ENCODE peak calls at places on chromosomes 6 and 20, in four cellular contexts. One of them, this sample, is unnamed.

GRCh38 chr20:63394069-63394468 is 32.9 kb upstream of the CHRNA4 start:
- DNase-seq in prostate gland: no peak
- DNase-seq in GM23338: peak
- DNase-seq in HL-60: no peak
- DNase-seq in this sample: no peak

GRCh38 chr6:138278326-138278725 is 60.0 kb upstream of the PBOV1 start:
- DNase-seq in prostate gland: peak
- DNase-seq in GM23338: peak
- DNase-seq in HL-60: no peak
- DNase-seq in this sample: no peak

GRCh38 chr6:90285611-90286381 is 10.8 kb downstream of the BACH2 start:
- DNase-seq in prostate gland: peak
- DNase-seq in GM23338: peak
- DNase-seq in HL-60: peak
- DNase-seq in this sample: no peak

GRCh38 chr20:32448306-32449056 is 90.3 kb downstream of the ASXL1 start:
- DNase-seq in prostate gland: no peak
- DNase-seq in GM23338: no peak
- DNase-seq in HL-60: no peak
- DNase-seq in this sample: no peak

GRCh38 chr6:11926594-11927407 is 85.3 kb upstream of the HIVEP1 start:
- DNase-seq in prostate gland: no peak
- DNase-seq in GM23338: no peak
- DNase-seq in HL-60: no peak
- DNase-seq in this sample: no peak

GRCh38 chr6:44297063-44298038 is 15.8 kb downstream of the AARS2 start:
- DNase-seq in prostate gland: no peak
- DNase-seq in GM23338: peak
- DNase-seq in HL-60: peak
- DNase-seq in this sample: no peak

GRCh38 chr20:35181731-35182130 is 9.9 kb downstream of the PROCR start:
- DNase-seq in prostate gland: no peak
- DNase-seq in GM23338: no peak
- DNase-seq in HL-60: no peak
- DNase-seq in this sample: no peak

GRCh38 chr6:151765444-151765886 is 42.0 kb upstream of the ESR1 start:
- DNase-seq in prostate gland: peak
- DNase-seq in GM23338: peak
- DNase-seq in HL-60: peak
- DNase-seq in this sample: no peak

GRCh38 chr6:47653706-47654105 is 44.7 kb upstream of the ADGRF4 start:
- DNase-seq in prostate gland: no peak
- DNase-seq in GM23338: no peak
- DNase-seq in HL-60: no peak
- DNase-seq in this sample: no peak

GRCh38 chr20:37886851-37887297 is 16.1 kb upstream of the VSTM2L start:
- DNase-seq in prostate gland: no peak
- DNase-seq in GM23338: no peak
- DNase-seq in HL-60: peak
- DNase-seq in this sample: no peak

GRCh38 chr6:40958740-40959139 is 80.3 kb downstream of the UNC5CL start:
- DNase-seq in prostate gland: no peak
- DNase-seq in GM23338: no peak
- DNase-seq in HL-60: no peak
- DNase-seq in this sample: no peak

GRCh38 chr20:50001784-50002311 is 19.1 kb downstream of the SNAI1 start:
- DNase-seq in prostate gland: no peak
- DNase-seq in GM23338: no peak
- DNase-seq in HL-60: no peak
- DNase-seq in this sample: no peak

GRCh38 chr20:35515949-35516645 is 13.4 kb downstream of the C20orf173 start:
- DNase-seq in prostate gland: no peak
- DNase-seq in GM23338: no peak
- DNase-seq in HL-60: no peak
- DNase-seq in this sample: no peak

GRCh38 chr6:84762220-84762940 is 2.0 kb downstream of the TBX18 start:
- DNase-seq in prostate gland: no peak
- DNase-seq in GM23338: peak
- DNase-seq in HL-60: no peak
- DNase-seq in this sample: no peak

GRCh38 chr6:39225946-39226437 is 3.3 kb downstream of the KCNK5 start:
- DNase-seq in prostate gland: no peak
- DNase-seq in GM23338: no peak
- DNase-seq in HL-60: peak
- DNase-seq in this sample: no peak

GRCh38 chr6:64049736-64050135 is 414.1 kb downstream of the PHF3 start:
- DNase-seq in prostate gland: no peak
- DNase-seq in GM23338: no peak
- DNase-seq in HL-60: no peak
- DNase-seq in this sample: no peak

GRCh38 chr6:134750669-134751068 is 199.2 kb downstream of the ALDH8A1 start:
- DNase-seq in prostate gland: no peak
- DNase-seq in GM23338: no peak
- DNase-seq in HL-60: no peak
- DNase-seq in this sample: no peak

GRCh38 chr6:78530208-78530607 is 337.1 kb upstream of the IRAK1BP1 start:
- DNase-seq in prostate gland: no peak
- DNase-seq in GM23338: peak
- DNase-seq in HL-60: no peak
- DNase-seq in this sample: no peak

GRCh38 chr6:163831736-163832135 is 417.2 kb downstream of the QKI start:
- DNase-seq in prostate gland: no peak
- DNase-seq in GM23338: no peak
- DNase-seq in HL-60: no peak
- DNase-seq in this sample: no peak

GRCh38 chr6:125002090-125002741 is 40.0 kb downstream of the RNF217 start:
- DNase-seq in prostate gland: no peak
- DNase-seq in GM23338: peak
- DNase-seq in HL-60: no peak
- DNase-seq in this sample: no peak

GRCh38 chr6:34816635-34817301 is 24.9 kb downstream of the BLTP3A start:
- DNase-seq in prostate gland: no peak
- DNase-seq in GM23338: no peak
- DNase-seq in HL-60: peak
- DNase-seq in this sample: no peak

GRCh38 chr20:21515300-21516179 is 1.7 kb upstream of the NKX2-2 start:
- DNase-seq in prostate gland: no peak
- DNase-seq in GM23338: peak
- DNase-seq in HL-60: no peak
- DNase-seq in this sample: no peak

GRCh38 chr20:40681684-40682083 is 7.4 kb downstream of the MAFB start:
- DNase-seq in prostate gland: no peak
- DNase-seq in GM23338: peak
- DNase-seq in HL-60: no peak
- DNase-seq in this sample: no peak

GRCh38 chr6:63742060-63742459 is 106.5 kb downstream of the PHF3 start:
- DNase-seq in prostate gland: no peak
- DNase-seq in GM23338: no peak
- DNase-seq in HL-60: no peak
- DNase-seq in this sample: no peak

GRCh38 chr6:150684715-150685459 is 85.2 kb downstream of the PLEKHG1 start:
- DNase-seq in prostate gland: no peak
- DNase-seq in GM23338: no peak
- DNase-seq in HL-60: no peak
- DNase-seq in this sample: no peak

GRCh38 chr20:62782893-62783278 is 13.4 kb upstream of the MRGBP start:
- DNase-seq in prostate gland: no peak
- DNase-seq in GM23338: no peak
- DNase-seq in HL-60: no peak
- DNase-seq in this sample: no peak

GRCh38 chr6:11296449-11297375 is 64.2 kb upstream of the NEDD9 start:
- DNase-seq in prostate gland: no peak
- DNase-seq in GM23338: no peak
- DNase-seq in HL-60: no peak
- DNase-seq in this sample: no peak

GRCh38 chr6:24911983-24912382 is 23.8 kb downstream of the RIPOR2 start:
- DNase-seq in prostate gland: no peak
- DNase-seq in GM23338: no peak
- DNase-seq in HL-60: no peak
- DNase-seq in this sample: no peak

GRCh38 chr20:53195882-53196610 is 223.9 kb downstream of the TSHZ2 start:
- DNase-seq in prostate gland: no peak
- DNase-seq in GM23338: no peak
- DNase-seq in HL-60: no peak
- DNase-seq in this sample: no peak

GRCh38 chr6:52512199-52512598 is 64.7 kb downstream of the TRAM2 start:
- DNase-seq in prostate gland: no peak
- DNase-seq in GM23338: no peak
- DNase-seq in HL-60: no peak
- DNase-seq in this sample: no peak

GRCh38 chr6:163897030-163897429 is 482.5 kb downstream of the QKI start:
- DNase-seq in prostate gland: no peak
- DNase-seq in GM23338: no peak
- DNase-seq in HL-60: no peak
- DNase-seq in this sample: no peak

GRCh38 chr6:131063764-131064272 is 773 bp upstream of the EPB41L2 start:
- DNase-seq in prostate gland: no peak
- DNase-seq in GM23338: no peak
- DNase-seq in HL-60: no peak
- DNase-seq in this sample: no peak

GRCh38 chr20:57907131-57908083 is 197.6 kb upstream of the PMEPA1 start:
- DNase-seq in prostate gland: no peak
- DNase-seq in GM23338: no peak
- DNase-seq in HL-60: no peak
- DNase-seq in this sample: no peak

GRCh38 chr6:170139531-170139930 is 151.3 kb downstream of the DLL1 start:
- DNase-seq in prostate gland: no peak
- DNase-seq in GM23338: no peak
- DNase-seq in HL-60: no peak
- DNase-seq in this sample: no peak

GRCh38 chr20:61770203-61770602 is 295.5 kb downstream of the TAF4 start:
- DNase-seq in prostate gland: no peak
- DNase-seq in GM23338: no peak
- DNase-seq in HL-60: no peak
- DNase-seq in this sample: no peak

GRCh38 chr6:154719433-154719832 is 13.8 kb upstream of the SCAF8 start:
- DNase-seq in prostate gland: no peak
- DNase-seq in GM23338: no peak
- DNase-seq in HL-60: no peak
- DNase-seq in this sample: no peak

GRCh38 chr6:107009499-107009898 is 18.5 kb upstream of the MTRES1 start:
- DNase-seq in prostate gland: no peak
- DNase-seq in GM23338: no peak
- DNase-seq in HL-60: no peak
- DNase-seq in this sample: no peak

GRCh38 chr20:23166563-23166962 is 80.4 kb upstream of the CD93 start:
- DNase-seq in prostate gland: no peak
- DNase-seq in GM23338: no peak
- DNase-seq in HL-60: no peak
- DNase-seq in this sample: no peak

GRCh38 chr6:20953019-20953418 is 418.8 kb downstream of the CDKAL1 start:
- DNase-seq in prostate gland: no peak
- DNase-seq in GM23338: peak
- DNase-seq in HL-60: no peak
- DNase-seq in this sample: no peak

GRCh38 chr6:112231609-112232060 is 22.7 kb downstream of the LAMA4 start:
- DNase-seq in prostate gland: no peak
- DNase-seq in GM23338: no peak
- DNase-seq in HL-60: no peak
- DNase-seq in this sample: no peak
- TF ChIP-seq POLR2AphosphoS5 in prostate gland: no peak
- TF ChIP-seq POLR2AphosphoS5 in GM23338: no peak
- TF ChIP-seq POLR2AphosphoS5 in HL-60: no peak
- TF ChIP-seq POLR2AphosphoS5 in this sample: no peak

DNA sequence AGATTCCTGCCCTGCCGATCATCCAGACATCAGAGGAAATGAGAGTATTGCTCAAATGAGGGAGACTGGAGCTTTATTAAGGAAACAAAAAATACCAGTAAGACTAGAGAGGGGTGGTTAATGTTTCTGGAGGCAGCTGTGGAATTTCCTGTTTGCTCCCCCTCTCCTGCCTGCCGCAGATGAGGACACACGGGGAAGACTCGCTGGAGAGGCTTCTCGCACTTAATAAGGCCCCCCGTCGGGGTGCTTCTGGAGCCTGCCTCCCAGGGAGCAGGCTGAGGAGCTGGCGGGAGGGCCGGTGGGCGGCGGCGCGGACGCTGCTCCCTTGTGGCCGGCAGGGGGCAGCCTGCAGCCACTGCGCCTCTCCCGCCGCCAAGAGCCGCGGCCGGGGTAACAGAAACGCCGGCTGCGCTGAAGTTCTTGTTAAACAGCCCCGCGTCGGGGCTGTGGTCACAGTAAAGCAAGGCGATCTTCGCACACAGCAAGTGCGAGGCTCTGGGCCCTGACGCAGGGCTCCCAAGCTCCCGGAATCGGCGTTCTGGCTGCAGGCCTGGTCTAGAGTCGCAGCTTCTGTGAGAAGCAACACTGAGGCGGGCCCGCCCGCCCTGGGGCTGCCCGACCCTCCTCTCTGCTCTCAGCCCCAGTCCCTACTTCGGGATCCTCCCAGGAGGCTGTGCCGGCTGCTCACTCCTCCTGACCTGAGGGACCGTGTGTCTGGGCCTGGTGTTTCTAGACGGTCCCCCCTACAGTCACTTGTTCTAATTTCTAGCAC is 17.4 kb downstream of the LEMD2 start:
- DNase-seq in prostate gland: peak
- DNase-seq in GM23338: peak
- DNase-seq in HL-60: peak
- DNase-seq in this sample: peak
- TF ChIP-seq POLR2AphosphoS5 in prostate gland: peak
- TF ChIP-seq POLR2AphosphoS5 in GM23338: no peak
- TF ChIP-seq POLR2AphosphoS5 in HL-60: peak
- TF ChIP-seq POLR2AphosphoS5 in this sample: no peak

DNA sequence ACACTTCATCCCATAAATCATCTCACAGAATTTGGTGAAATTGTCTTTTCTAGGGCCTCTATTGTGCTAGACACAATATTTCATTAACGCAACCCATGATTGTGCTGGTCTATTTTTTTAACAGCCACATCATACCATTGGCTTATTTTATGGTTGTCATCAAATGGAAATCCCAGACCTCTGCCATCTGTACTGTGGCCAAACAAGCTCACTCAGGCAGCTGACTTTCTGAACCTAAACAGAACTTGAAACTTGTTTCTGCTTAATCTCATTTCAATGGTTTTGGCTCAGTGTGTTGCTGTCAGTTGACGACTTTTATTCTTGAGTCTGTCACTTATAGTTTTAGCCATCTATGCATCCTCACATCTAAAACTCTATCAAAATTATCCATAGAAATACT is 111.8 kb downstream of the HAO1 start:
- DNase-seq in prostate gland: no peak
- DNase-seq in GM23338: no peak
- DNase-seq in HL-60: no peak
- DNase-seq in this sample: no peak
- TF ChIP-seq POLR2AphosphoS5 in prostate gland: no peak
- TF ChIP-seq POLR2AphosphoS5 in GM23338: no peak
- TF ChIP-seq POLR2AphosphoS5 in HL-60: no peak
- TF ChIP-seq POLR2AphosphoS5 in this sample: no peak

DNA sequence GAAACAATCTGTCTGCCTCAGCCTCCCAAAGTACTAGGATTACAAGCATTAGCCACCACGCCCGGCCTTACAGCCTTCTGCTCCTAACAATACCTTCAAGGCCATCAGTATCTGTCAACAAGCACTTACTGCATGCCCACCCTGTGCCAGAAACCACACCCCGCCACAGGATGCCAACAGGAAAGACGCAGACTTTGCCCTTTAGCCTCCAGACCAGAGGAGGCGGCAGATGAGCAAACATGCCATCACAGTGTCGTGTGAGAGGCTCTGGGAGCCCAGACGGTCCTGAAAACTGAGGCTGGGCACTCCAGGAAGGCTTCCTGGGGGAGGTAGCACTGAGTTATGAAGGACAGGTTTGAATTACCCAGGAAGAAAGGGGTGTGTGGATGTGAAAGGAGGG is 34.7 kb upstream of the TGM3 start:
- DNase-seq in prostate gland: no peak
- DNase-seq in GM23338: no peak
- DNase-seq in HL-60: no peak
- DNase-seq in this sample: no peak
- TF ChIP-seq POLR2AphosphoS5 in prostate gland: no peak
- TF ChIP-seq POLR2AphosphoS5 in GM23338: no peak
- TF ChIP-seq POLR2AphosphoS5 in HL-60: no peak
- TF ChIP-seq POLR2AphosphoS5 in this sample: no peak

This sample was measured in GM12892.